ENCODE peak calls at places on chromosomes 2 and 18, in seven cellular contexts. T is PC-9, Q is fibroblast of pulmonary artery, S is psoas muscle, K is coronary artery, X is endothelial cell, Z is SK-N-SH. R is an unnamed sample.

GRCh38 chr2:32464441-32464840 is 107.6 kb downstream of the BIRC6 start:
- DNase-seq in Z (no peak), K (no peak), Q (peak), X (no peak), T (no peak), S (no peak), R (no peak)

GRCh38 chr18:46656326-46657114 is 500 bp downstream of the LOXHD1 start:
- DNase-seq in K (no peak), Z (no peak), Q (no peak), T (no peak), X (no peak), S (no peak), R (no peak)

GRCh38 chr2:216694201-216694825 is 1.0 kb downstream of the IGFBP5 start:
- DNase-seq in X (peak), K (peak), T (peak), Q (peak), Z (peak), S (peak), R (no peak)

GRCh38 chr2:189234991-189235390 is 55.4 kb upstream of the COL5A2 start:
- DNase-seq in Z (no peak), X (no peak), Q (no peak), K (no peak), S (no peak), T (no peak), R (no peak)

GRCh38 chr2:48508461-48509124 is 21.4 kb upstream of the STON1 start:
- DNase-seq in X (peak), T (no peak), Q (peak), K (no peak), Z (no peak), S (no peak), R (no peak)

GRCh38 chr2:239370876-239371725 is 29.7 kb downstream of the HDAC4 start:
- DNase-seq in K (no peak), Q (no peak), T (no peak), Z (no peak), X (no peak), S (peak), R (no peak)

GRCh38 chr2:44934024-44934423 is 7.5 kb upstream of the SIX3 start:
- DNase-seq in S (peak), Q (no peak), K (no peak), Z (peak), T (no peak), X (no peak), R (no peak)

GRCh38 chr2:142716463-142717242 is 160.8 kb upstream of the KYNU start:
- DNase-seq in X (no peak), K (no peak), Z (no peak), T (no peak), S (no peak), Q (peak), R (no peak)

GRCh38 chr2:208186465-208186864 is 3.4 kb downstream of the C2orf80 start:
- DNase-seq in Z (no peak), T (no peak), X (no peak), K (no peak), S (no peak), Q (no peak), R (no peak)

GRCh38 chr2:8324164-8324848 is 357.6 kb upstream of the ID2 start:
- DNase-seq in X (no peak), T (no peak), K (no peak), S (no peak), Q (no peak), Z (no peak), R (no peak)

GRCh38 chr2:31082002-31082401 is 56.2 kb downstream of the GALNT14 start:
- DNase-seq in Q (no peak), Z (no peak), X (no peak), T (no peak), K (no peak), S (no peak), R (no peak)

GRCh38 chr2:31080361-31080760 is 57.9 kb downstream of the GALNT14 start:
- DNase-seq in K (no peak), X (no peak), Z (no peak), T (no peak), Q (no peak), S (no peak), R (no peak)

GRCh38 chr2:31078579-31079105 is 59.6 kb downstream of the GALNT14 start:
- DNase-seq in K (no peak), S (no peak), T (no peak), X (no peak), Q (no peak), Z (no peak), R (no peak)

GRCh38 chr2:31081497-31081896 is 56.7 kb downstream of the GALNT14 start:
- DNase-seq in K (no peak), Q (no peak), T (no peak), S (no peak), Z (no peak), X (no peak), R (no peak)

DNA sequence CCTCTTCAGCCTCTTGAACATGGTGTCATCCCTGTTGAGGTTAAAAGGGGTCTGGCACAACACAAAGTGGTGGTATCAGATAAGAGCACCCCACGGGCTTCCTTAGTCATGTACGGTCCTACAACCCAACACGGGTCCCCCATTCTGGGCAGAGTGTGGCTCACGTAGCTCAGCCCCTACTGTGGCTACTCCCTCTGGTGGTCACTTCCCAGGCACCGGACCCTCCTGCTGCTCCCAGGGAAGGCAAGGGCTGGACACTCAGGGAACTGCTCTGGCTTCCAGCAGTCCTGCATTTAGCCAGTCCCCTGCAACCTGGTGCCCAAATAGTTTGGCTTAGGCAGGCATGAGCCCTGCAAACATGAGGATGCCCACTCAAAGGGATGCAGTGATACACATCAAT is 58.6 kb downstream of the GALNT14 start:
- DNase-seq in T (no peak), X (peak), S (no peak), Z (peak), K (no peak), Q (no peak), R (no peak)
- TF ChIP-seq CTCF in T (no peak), X (peak), S (no peak), Z (peak), K (no peak), Q (no peak), R (peak)

GRCh38 chr2:104736026-104736425 is 117.9 kb upstream of the POU3F3 start:
- DNase-seq in Q (no peak), T (no peak), S (no peak), X (no peak), Z (no peak), K (no peak), R (no peak)

GRCh38 chr2:104734937-104735586 is 118.9 kb upstream of the POU3F3 start:
- DNase-seq in T (no peak), Z (no peak), Q (no peak), K (no peak), S (no peak), X (no peak), R (no peak)

GRCh38 chr2:104733544-104733943 is 120.4 kb upstream of the POU3F3 start:
- DNase-seq in Z (peak), X (peak), Q (no peak), T (peak), K (no peak), S (no peak), R (no peak)
- TF ChIP-seq CTCF in Z (peak), X (peak), Q (no peak), T (peak), K (no peak), S (no peak), R (no peak)

GRCh38 chr2:181607629-181608627 is 49.0 kb downstream of the CERKL start:
- DNase-seq in Z (no peak), S (no peak), K (no peak), T (no peak), Q (no peak), X (no peak), R (no peak)
- TF ChIP-seq CTCF in Z (no peak), S (no peak), K (no peak), T (no peak), Q (no peak), X (no peak), R (no peak)

GRCh38 chr2:120239488-120240287 is 13.0 kb upstream of the RALB start:
- DNase-seq in Z (no peak), X (peak), S (no peak), K (no peak), T (peak), Q (peak), R (peak)
- TF ChIP-seq CTCF in Z (no peak), X (no peak), S (no peak), K (no peak), T (no peak), Q (no peak), R (no peak)

GRCh38 chr2:212254331-212254730 is 284.3 kb downstream of the ERBB4 start:
- DNase-seq in K (no peak), Q (no peak), X (no peak), S (no peak), Z (peak), T (no peak), R (no peak)

GRCh38 chr2:212245868-212246267 is 292.7 kb downstream of the ERBB4 start:
- DNase-seq in X (no peak), T (no peak), S (no peak), Q (no peak), K (no peak), Z (no peak), R (no peak)

GRCh38 chr2:212249451-212249850 is 289.2 kb downstream of the ERBB4 start:
- DNase-seq in K (no peak), T (no peak), Z (no peak), S (no peak), Q (peak), X (no peak), R (no peak)
- TF ChIP-seq CTCF in K (no peak), T (peak), Z (peak), S (no peak), Q (peak), X (no peak), R (no peak)

DNA sequence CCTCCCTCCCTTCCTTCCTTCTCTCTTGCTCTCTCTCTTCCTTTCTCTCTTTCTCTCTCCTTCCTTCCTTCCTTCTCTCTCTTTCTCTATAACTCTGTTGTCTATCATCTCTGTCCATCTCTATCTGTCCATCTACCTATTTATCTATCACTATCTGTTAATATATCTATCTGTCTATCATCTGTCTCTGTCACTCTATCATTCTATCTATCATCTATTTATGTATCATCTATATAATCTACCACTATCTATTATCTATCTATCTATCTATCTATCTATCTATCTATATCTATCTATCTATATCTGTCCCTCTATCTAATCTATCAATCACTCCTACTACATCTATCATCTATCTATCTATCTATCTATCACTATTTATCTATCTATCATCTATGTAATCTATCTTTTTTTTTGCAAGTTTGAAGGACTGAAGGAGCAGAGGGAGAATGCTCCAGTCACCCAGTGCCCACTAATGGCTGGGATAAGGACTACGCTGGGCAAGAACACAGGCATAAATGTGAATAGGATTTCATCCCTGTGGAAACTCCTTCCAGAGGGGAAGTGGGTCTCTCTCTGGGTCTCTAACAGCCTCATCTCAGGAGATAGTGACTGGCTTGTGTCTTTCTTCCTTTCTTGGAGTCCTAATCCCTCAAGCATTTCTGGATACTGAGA is 427.0 kb downstream of the LPIN1 start:
- DNase-seq in X (no peak), T (no peak), K (no peak), S (no peak), Z (no peak), Q (peak), R (no peak)
- TF ChIP-seq CTCF in X (no peak), T (peak), K (no peak), S (no peak), Z (peak), Q (peak), R (no peak)

R was measured in ascending aorta.